ENCODE peak calls at places on chromosomes 1 and 21, in eight cellular contexts. C, L, V, I, B, P, K and Y are unnamed samples.

GRCh38 chr1:46725736-46726108 is 6.8 kb upstream of the EFCAB14 start:
- DNase-seq in V (no peak), L (no peak), C (no peak), B (no peak), P (no peak), I (no peak), K (peak; percentile 35), Y (no peak)

GRCh38 chr1:150976879-150977694 is 2.5 kb upstream of the CERS2 start:
- DNase-seq in I (peak; percentile 95), B (peak; percentile 86), P (peak; percentile 89), K (no peak), L (peak; percentile 96), V (peak; percentile 94), C (peak; percentile 94), Y (peak; percentile 71)

GRCh38 chr1:230301820-230302219 is 124.3 kb downstream of the PGBD5 start:
- DNase-seq in C (no peak), I (no peak), L (no peak), P (no peak), K (no peak), V (no peak), B (no peak), Y (no peak)

GRCh38 chr1:23593556-23594148 is 34.4 kb upstream of the ID3 start:
- DNase-seq in L (no peak), I (no peak), B (peak; percentile 31), K (peak; percentile 59), C (no peak), P (no peak), V (no peak), Y (no peak)

GRCh38 chr21:38721983-38722382 is 83.7 kb upstream of the ETS2 start:
- DNase-seq in I (no peak), L (no peak), K (no peak), C (no peak), B (no peak), V (no peak), P (no peak), Y (no peak)

GRCh38 chr1:26408604-26409003 is 2.0 kb upstream of the LIN28A start:
- DNase-seq in V (peak; percentile 70), I (peak; percentile 68), P (peak; percentile 68), K (peak; percentile 71), B (peak; percentile 70), C (peak; percentile 83), L (peak; percentile 77), Y (peak; percentile 70)

GRCh38 chr1:210743038-210743437 is 390.9 kb downstream of the KCNH1 start:
- DNase-seq in B (no peak), V (no peak), L (no peak), C (no peak), I (no peak), P (no peak), K (no peak), Y (no peak)

GRCh38 chr1:12406218-12407021 is 176.6 kb downstream of the VPS13D start:
- DNase-seq in V (no peak), K (peak; percentile 28), C (no peak), L (no peak), I (no peak), P (no peak), B (no peak), Y (no peak)

GRCh38 chr1:39692152-39693064 is 1.2 kb upstream of the HPCAL4 start:
- DNase-seq in P (peak; percentile 51), I (peak; percentile 60), L (no peak), V (no peak), C (peak; percentile 79), B (no peak), K (no peak), Y (peak; percentile 43)

GRCh38 chr1:201752333-201752732 is 76.6 kb upstream of the IPO9 start:
- DNase-seq in I (no peak), C (no peak), V (no peak), B (no peak), L (no peak), P (no peak), K (no peak), Y (no peak)
- H3K27ac ChIP-seq in I (no peak overlapping the region), C (no peak overlapping the region), V (no peak overlapping the region), B (no peak overlapping the region), L (no peak overlapping the region), P (no peak overlapping the region), K (no peak overlapping the region), Y (no peak overlapping the region)

DNA sequence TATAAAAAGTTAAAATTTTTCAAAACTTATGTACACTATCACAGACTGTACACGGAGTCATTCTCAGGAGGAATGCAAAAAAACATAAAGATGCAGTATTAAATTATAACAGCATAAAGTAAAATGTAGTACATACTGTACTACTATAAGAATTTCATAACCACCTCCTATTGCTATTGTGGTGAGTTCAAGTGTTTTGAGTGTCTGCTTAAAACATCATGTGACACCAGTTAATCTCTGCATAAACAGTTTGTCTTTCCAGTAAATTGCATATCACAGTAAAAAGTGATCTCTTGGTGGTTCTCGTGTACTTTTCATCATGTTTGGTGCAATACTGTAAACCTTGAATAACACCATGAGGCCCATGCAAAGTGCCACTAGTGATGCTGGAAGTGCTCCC is 45.2 kb downstream of the SDCCAG8 start:
- DNase-seq in B (no peak), I (no peak), L (no peak), K (no peak), V (no peak), P (no peak), C (no peak), Y (no peak)
- H3K9me3 ChIP-seq in B (no peaks in the 10 kb centered on the region), I (no peaks in the 10 kb centered on the region), L (no peaks in the 10 kb centered on the region), K (no peaks in the 10 kb centered on the region), V (no peaks in the 10 kb centered on the region), P (peaks cover 8% of the 10 kb centered on the region), C (no peaks in the 10 kb centered on the region), Y (no peaks in the 10 kb centered on the region)

GRCh38 chr1:7454052-7454815 is 316.9 kb upstream of the VAMP3 start:
- DNase-seq in V (peak; percentile 28), K (peak; percentile 39), L (no peak), P (peak; percentile 47), C (no peak), B (no peak), I (no peak), Y (no peak)
- TF ChIP-seq CTCF in V (peak; percentile 36), K (peak; percentile 58), L (peak; percentile 29), P (peak; percentile 23), C (peak; percentile 44), B (peak; percentile 26), I (peak; percentile 43), Y (no peak)

GRCh38 chr1:59697138-59697811 is 117.5 kb upstream of the HOOK1 start:
- DNase-seq in L (no peak), C (no peak), I (no peak), V (no peak), P (no peak), K (no peak), B (no peak), Y (no peak)
- H3K27ac ChIP-seq in L (peak overlapping the region; percentile 10), C (peak overlapping the region; percentile 7), I (peak overlapping the region; percentile 86), V (no peak overlapping the region), P (peak overlapping the region; percentile 14), K (no peak overlapping the region), B (peak overlapping the region; percentile 87), Y (no peak overlapping the region)

DNA sequence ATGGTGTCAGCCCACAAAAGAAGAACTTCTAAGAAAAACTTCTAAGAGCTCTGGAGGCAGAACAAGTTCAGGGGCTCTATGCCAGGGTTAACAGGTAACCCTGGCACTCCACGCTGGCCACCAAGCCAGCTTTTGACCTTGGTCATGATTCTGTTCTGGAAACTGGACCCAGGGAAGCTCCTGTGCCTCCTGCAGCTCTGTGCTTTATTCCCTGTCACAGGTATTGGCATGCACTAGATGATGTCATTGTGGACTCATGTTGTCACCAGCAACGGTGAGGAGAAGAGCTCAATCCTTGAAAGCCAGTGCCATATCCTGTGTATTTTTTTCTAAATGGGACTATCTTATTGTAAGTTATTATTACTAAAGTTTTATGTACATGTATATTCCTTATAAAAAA is 56.7 kb upstream of the GCLM start:
- DNase-seq in P (no peak), V (no peak), K (no peak), L (no peak), I (no peak), B (no peak), C (no peak), Y (no peak)
- H3K9me3 ChIP-seq in P (no peaks in the 10 kb centered on the region), V (no peaks in the 10 kb centered on the region), K (no peaks in the 10 kb centered on the region), L (no peaks in the 10 kb centered on the region), I (no peaks in the 10 kb centered on the region), B (no peaks in the 10 kb centered on the region), C (no peaks in the 10 kb centered on the region), Y (no peaks in the 10 kb centered on the region)

GRCh38 chr1:206122686-206123085 is 5.5 kb upstream of the AVPR1B start:
- DNase-seq in B (no peak), V (no peak), C (no peak), K (no peak), I (no peak), L (no peak), P (no peak), Y (no peak)
- TF ChIP-seq CTCF in B (no peak), V (no peak), C (no peak), K (no peak), I (no peak), L (no peak), P (no peak), Y (no peak)

GRCh38 chr1:183022202-183023145 is 746 bp upstream of the LAMC1 start:
- DNase-seq in K (peak; percentile 98), B (peak; percentile 86), C (peak; percentile 85), V (peak; percentile 79), L (peak; percentile 96), P (peak; percentile 82), I (peak; percentile 81), Y (no peak)

GRCh38 chr1:183023146-183023600 is at the start of gene LAMC1:
- DNase-seq in I (peak; percentile 80), B (peak; percentile 87), V (peak; percentile 67), L (peak; percentile 84), P (peak; percentile 61), C (peak; percentile 87), K (peak; percentile 80), Y (no peak)

GRCh38 chr1:183019126-183019740 is 4.0 kb upstream of the LAMC1 start:
- DNase-seq in V (no peak), P (no peak), I (no peak), B (no peak), L (no peak), K (no peak), C (no peak), Y (no peak)

GRCh38 chr1:183021405-183022201 is 1.6 kb upstream of the LAMC1 start:
- DNase-seq in C (no peak), B (no peak), L (no peak), V (no peak), P (no peak), I (no peak), K (no peak), Y (no peak)

DNA sequence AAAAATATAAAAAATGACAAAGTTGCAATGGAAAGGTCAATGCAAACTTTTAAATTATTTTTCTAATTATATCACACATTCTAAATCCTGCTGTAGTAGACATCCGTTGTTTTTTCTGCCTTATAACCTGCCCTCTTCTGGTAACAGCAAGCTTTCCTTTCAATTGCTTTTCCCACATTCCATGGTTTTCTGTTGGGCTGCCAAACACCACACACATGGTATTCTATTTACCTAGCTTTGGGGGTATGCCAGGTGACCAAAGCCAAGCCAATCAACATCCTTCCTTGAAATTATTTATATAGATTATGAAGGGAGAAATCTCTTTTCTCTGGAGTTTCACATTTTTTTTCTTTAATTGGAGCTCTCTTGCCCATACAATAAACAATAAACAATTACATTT is 3.4 kb upstream of the LAMC1 start:
- DNase-seq in B (no peak), K (peak; percentile 63), I (no peak), L (no peak), P (peak; percentile 70), V (no peak), C (no peak), Y (no peak)
- H3K27ac ChIP-seq in B (peak overlapping the region; percentile 13), K (no peak overlapping the region), I (no peak overlapping the region), L (no peak overlapping the region), P (no peak overlapping the region), V (no peak overlapping the region), C (no peak overlapping the region), Y (no peak overlapping the region)

GRCh38 chr1:237786066-237786719 is 104.5 kb downstream of the ZP4 start:
- DNase-seq in K (no peak), V (no peak), C (no peak), B (no peak), P (no peak), I (no peak), L (no peak), Y (no peak)
- H3K9me3 ChIP-seq in K (peaks cover 6% of the 10 kb centered on the region), V (no peaks in the 10 kb centered on the region), C (no peaks in the 10 kb centered on the region), B (no peaks in the 10 kb centered on the region), P (no peaks in the 10 kb centered on the region), I (no peaks in the 10 kb centered on the region), L (no peaks in the 10 kb centered on the region), Y (no peaks in the 10 kb centered on the region)